ENCODE peak calls at places on chromosomes 2 and 18, in five cellular contexts. One of them, this sample, is unnamed.

GRCh38 chr18:22687892-22688680 is 245.0 kb upstream of the RBBP8 start:
- DNase-seq in GM13977: no peak
- DNase-seq in spleen: no peak
- DNase-seq in K562: no peak
- DNase-seq in NCI-H1694 treated with DMSO at 0.1 percent for 48 hours: no peak
- DNase-seq in this sample: no peak

GRCh38 chr2:50492452-50492851 is 539.5 kb downstream of the NRXN1 start:
- DNase-seq in GM13977: peak
- DNase-seq in spleen: no peak
- DNase-seq in K562: peak
- DNase-seq in NCI-H1694 treated with DMSO at 0.1 percent for 48 hours: peak
- DNase-seq in this sample: no peak

GRCh38 chr18:79511671-79512301 is 116.1 kb downstream of the NFATC1 start:
- DNase-seq in GM13977: no peak
- DNase-seq in spleen: peak
- DNase-seq in K562: no peak
- DNase-seq in NCI-H1694 treated with DMSO at 0.1 percent for 48 hours: no peak
- DNase-seq in this sample: no peak

GRCh38 chr18:69916412-69916811 is 31.3 kb downstream of the CD226 start:
- DNase-seq in GM13977: no peak
- DNase-seq in spleen: no peak
- DNase-seq in K562: no peak
- DNase-seq in NCI-H1694 treated with DMSO at 0.1 percent for 48 hours: no peak
- DNase-seq in this sample: no peak

GRCh38 chr2:68366083-68366560 is 1.0 kb downstream of the PLEK start:
- DNase-seq in GM13977: no peak
- DNase-seq in spleen: no peak
- DNase-seq in K562: no peak
- DNase-seq in NCI-H1694 treated with DMSO at 0.1 percent for 48 hours: no peak
- DNase-seq in this sample: no peak

GRCh38 chr2:112626604-112627059 is 19.1 kb upstream of the SLC20A1 start:
- DNase-seq in GM13977: peak
- DNase-seq in spleen: peak
- DNase-seq in K562: peak
- DNase-seq in NCI-H1694 treated with DMSO at 0.1 percent for 48 hours: peak
- DNase-seq in this sample: peak

GRCh38 chr2:127034056-127034455 is 72.9 kb downstream of the BIN1 start:
- DNase-seq in GM13977: no peak
- DNase-seq in spleen: no peak
- DNase-seq in K562: no peak
- DNase-seq in NCI-H1694 treated with DMSO at 0.1 percent for 48 hours: no peak
- DNase-seq in this sample: no peak

GRCh38 chr2:207311316-207312005 is 145.7 kb upstream of the KLF7 start:
- DNase-seq in GM13977: peak
- DNase-seq in spleen: no peak
- DNase-seq in K562: peak
- DNase-seq in NCI-H1694 treated with DMSO at 0.1 percent for 48 hours: peak
- DNase-seq in this sample: no peak

GRCh38 chr2:234674781-234675201 is 177.9 kb upstream of the ARL4C start:
- DNase-seq in GM13977: no peak
- DNase-seq in spleen: no peak
- DNase-seq in K562: no peak
- DNase-seq in NCI-H1694 treated with DMSO at 0.1 percent for 48 hours: no peak
- DNase-seq in this sample: no peak

GRCh38 chr2:24739355-24740025 is 53.7 kb downstream of the PTRHD1 start:
- DNase-seq in GM13977: no peak
- DNase-seq in spleen: no peak
- DNase-seq in K562: no peak
- DNase-seq in NCI-H1694 treated with DMSO at 0.1 percent for 48 hours: no peak
- DNase-seq in this sample: no peak

GRCh38 chr2:60641866-60642788 is 88.7 kb upstream of the BCL11A start:
- DNase-seq in GM13977: peak
- DNase-seq in spleen: no peak
- DNase-seq in K562: peak
- DNase-seq in NCI-H1694 treated with DMSO at 0.1 percent for 48 hours: peak
- DNase-seq in this sample: no peak

GRCh38 chr2:18398833-18399232 is 161.6 kb downstream of the RDH14 start:
- DNase-seq in GM13977: no peak
- DNase-seq in spleen: no peak
- DNase-seq in K562: no peak
- DNase-seq in NCI-H1694 treated with DMSO at 0.1 percent for 48 hours: no peak
- DNase-seq in this sample: no peak

GRCh38 chr2:55862673-55863390 is 60.8 kb downstream of the EFEMP1 start:
- DNase-seq in GM13977: no peak
- DNase-seq in spleen: no peak
- DNase-seq in K562: no peak
- DNase-seq in NCI-H1694 treated with DMSO at 0.1 percent for 48 hours: no peak
- DNase-seq in this sample: no peak

GRCh38 chr2:163717474-163717873 is 18.3 kb downstream of the FIGN start:
- DNase-seq in GM13977: no peak
- DNase-seq in spleen: no peak
- DNase-seq in K562: no peak
- DNase-seq in NCI-H1694 treated with DMSO at 0.1 percent for 48 hours: no peak
- DNase-seq in this sample: no peak

GRCh38 chr2:111900859-111901258 is 2.5 kb downstream of the MERTK start:
- DNase-seq in GM13977: no peak
- DNase-seq in spleen: no peak
- DNase-seq in K562: no peak
- DNase-seq in NCI-H1694 treated with DMSO at 0.1 percent for 48 hours: peak
- DNase-seq in this sample: no peak

GRCh38 chr2:35293261-35293660 is 1062.3 kb upstream of the CRIM1 start:
- DNase-seq in GM13977: no peak
- DNase-seq in spleen: no peak
- DNase-seq in K562: no peak
- DNase-seq in NCI-H1694 treated with DMSO at 0.1 percent for 48 hours: no peak
- DNase-seq in this sample: no peak

GRCh38 chr2:1821530-1821929 is 77.2 kb upstream of the PXDN start:
- DNase-seq in GM13977: no peak
- DNase-seq in spleen: no peak
- DNase-seq in K562: no peak
- DNase-seq in NCI-H1694 treated with DMSO at 0.1 percent for 48 hours: no peak
- DNase-seq in this sample: no peak

GRCh38 chr2:6977095-6977777 is 60.0 kb downstream of the RNF144A start:
- DNase-seq in GM13977: no peak
- DNase-seq in spleen: no peak
- DNase-seq in K562: no peak
- DNase-seq in NCI-H1694 treated with DMSO at 0.1 percent for 48 hours: peak
- DNase-seq in this sample: no peak

GRCh38 chr2:24238158-24238557 is 63.3 kb downstream of the FAM228A start:
- DNase-seq in GM13977: no peak
- DNase-seq in spleen: no peak
- DNase-seq in K562: no peak
- DNase-seq in NCI-H1694 treated with DMSO at 0.1 percent for 48 hours: no peak
- DNase-seq in this sample: no peak

GRCh38 chr2:150472122-150472899 is 15.2 kb downstream of the RND3 start:
- DNase-seq in GM13977: no peak
- DNase-seq in spleen: no peak
- DNase-seq in K562: no peak
- DNase-seq in NCI-H1694 treated with DMSO at 0.1 percent for 48 hours: no peak
- DNase-seq in this sample: no peak

GRCh38 chr2:239014897-239015768 is 167.2 kb downstream of the TWIST2 start:
- DNase-seq in GM13977: no peak
- DNase-seq in spleen: peak
- DNase-seq in K562: no peak
- DNase-seq in NCI-H1694 treated with DMSO at 0.1 percent for 48 hours: no peak
- DNase-seq in this sample: no peak

GRCh38 chr18:13241893-13242175 is 23.3 kb downstream of the LDLRAD4 start:
- DNase-seq in GM13977: no peak
- DNase-seq in spleen: peak
- DNase-seq in K562: no peak
- DNase-seq in NCI-H1694 treated with DMSO at 0.1 percent for 48 hours: no peak
- DNase-seq in this sample: no peak

GRCh38 chr2:62706721-62707516 is 1.4 kb downstream of the EHBP1 start:
- DNase-seq in GM13977: no peak
- DNase-seq in spleen: no peak
- DNase-seq in K562: no peak
- DNase-seq in NCI-H1694 treated with DMSO at 0.1 percent for 48 hours: no peak
- DNase-seq in this sample: no peak

GRCh38 chr18:22556271-22556990 is 138.7 kb upstream of the CTAGE1 start:
- DNase-seq in GM13977: no peak
- DNase-seq in spleen: no peak
- DNase-seq in K562: no peak
- DNase-seq in NCI-H1694 treated with DMSO at 0.1 percent for 48 hours: no peak
- DNase-seq in this sample: no peak

GRCh38 chr2:217248312-217248935 is 388.6 kb upstream of the TNP1 start:
- DNase-seq in GM13977: peak
- DNase-seq in spleen: no peak
- DNase-seq in K562: no peak
- DNase-seq in NCI-H1694 treated with DMSO at 0.1 percent for 48 hours: peak
- DNase-seq in this sample: no peak

GRCh38 chr2:43937269-43937820 is 58.4 kb downstream of the LRPPRC start:
- DNase-seq in GM13977: no peak
- DNase-seq in spleen: no peak
- DNase-seq in K562: no peak
- DNase-seq in NCI-H1694 treated with DMSO at 0.1 percent for 48 hours: no peak
- DNase-seq in this sample: no peak

GRCh38 chr18:36769611-36770314 is 59.0 kb downstream of the TPGS2 start:
- DNase-seq in GM13977: peak
- DNase-seq in spleen: no peak
- DNase-seq in K562: peak
- DNase-seq in NCI-H1694 treated with DMSO at 0.1 percent for 48 hours: no peak
- DNase-seq in this sample: no peak

GRCh38 chr18:35949903-35950627 is 22.4 kb upstream of the RMP24 start:
- DNase-seq in GM13977: peak
- DNase-seq in spleen: peak
- DNase-seq in K562: peak
- DNase-seq in NCI-H1694 treated with DMSO at 0.1 percent for 48 hours: peak
- DNase-seq in this sample: peak

GRCh38 chr2:238938460-238939055 is 90.7 kb downstream of the TWIST2 start:
- DNase-seq in GM13977: no peak
- DNase-seq in spleen: peak
- DNase-seq in K562: no peak
- DNase-seq in NCI-H1694 treated with DMSO at 0.1 percent for 48 hours: no peak
- DNase-seq in this sample: no peak

GRCh38 chr18:62164296-62164695 is 22.6 kb downstream of the PIGN start:
- DNase-seq in GM13977: no peak
- DNase-seq in spleen: no peak
- DNase-seq in K562: no peak
- DNase-seq in NCI-H1694 treated with DMSO at 0.1 percent for 48 hours: no peak
- DNase-seq in this sample: no peak

GRCh38 chr2:98598781-98599428 is 9.4 kb downstream of the COA5 start:
- DNase-seq in GM13977: no peak
- DNase-seq in spleen: no peak
- DNase-seq in K562: no peak
- DNase-seq in NCI-H1694 treated with DMSO at 0.1 percent for 48 hours: no peak
- DNase-seq in this sample: no peak

GRCh38 chr2:159111346-159111922 is 143.0 kb downstream of the TANC1 start:
- DNase-seq in GM13977: no peak
- DNase-seq in spleen: no peak
- DNase-seq in K562: no peak
- DNase-seq in NCI-H1694 treated with DMSO at 0.1 percent for 48 hours: peak
- DNase-seq in this sample: no peak

GRCh38 chr2:47389692-47390091 is 13.3 kb upstream of the MSH2 start:
- DNase-seq in GM13977: no peak
- DNase-seq in spleen: no peak
- DNase-seq in K562: no peak
- DNase-seq in NCI-H1694 treated with DMSO at 0.1 percent for 48 hours: no peak
- DNase-seq in this sample: no peak

GRCh38 chr2:218290316-218291261 is 1.7 kb downstream of the TMBIM1 start:
- DNase-seq in GM13977: peak
- DNase-seq in spleen: peak
- DNase-seq in K562: no peak
- DNase-seq in NCI-H1694 treated with DMSO at 0.1 percent for 48 hours: no peak
- DNase-seq in this sample: peak

GRCh38 chr2:55418512-55419235 is 982 bp downstream of the CCDC88A start:
- DNase-seq in GM13977: peak
- DNase-seq in spleen: no peak
- DNase-seq in K562: peak
- DNase-seq in NCI-H1694 treated with DMSO at 0.1 percent for 48 hours: no peak
- DNase-seq in this sample: no peak

GRCh38 chr2:54332386-54332785 is 76.4 kb upstream of the TSPYL6 start:
- DNase-seq in GM13977: no peak
- DNase-seq in spleen: no peak
- DNase-seq in K562: no peak
- DNase-seq in NCI-H1694 treated with DMSO at 0.1 percent for 48 hours: no peak
- DNase-seq in this sample: no peak

GRCh38 chr2:106857882-106858478 is 28.0 kb downstream of the ST6GAL2 start:
- DNase-seq in GM13977: no peak
- DNase-seq in spleen: no peak
- DNase-seq in K562: no peak
- DNase-seq in NCI-H1694 treated with DMSO at 0.1 percent for 48 hours: no peak
- DNase-seq in this sample: no peak

GRCh38 chr18:59910967-59911366 is 11.2 kb downstream of the PMAIP1 start:
- DNase-seq in GM13977: no peak
- DNase-seq in spleen: no peak
- DNase-seq in K562: no peak
- DNase-seq in NCI-H1694 treated with DMSO at 0.1 percent for 48 hours: no peak
- DNase-seq in this sample: no peak

GRCh38 chr2:199366406-199366805 is 91.3 kb downstream of the SATB2 start:
- DNase-seq in GM13977: no peak
- DNase-seq in spleen: no peak
- DNase-seq in K562: no peak
- DNase-seq in NCI-H1694 treated with DMSO at 0.1 percent for 48 hours: no peak
- DNase-seq in this sample: no peak